ENCODE peak calls at places on chromosomes 7 and 10, in seven cellular contexts. L, F, X, N, T, U and E are unnamed samples.
A peak's percentile ranks its signal among the peaks of the same experiment; 100 is the strongest.

GRCh38 chr10:120580651-120581259 is 123.7 kb downstream of the PLPP4 start:
- DNase-seq in L (no peak), F (no peak), X (no peak), N (no peak), T (no peak), U (peak; percentile 78), E (peak; percentile 23)

GRCh38 chr7:1236831-1237701 is 4.4 kb downstream of the UNCX start:
- DNase-seq in L (no peak), F (no peak), X (no peak), N (no peak), T (no peak), U (no peak), E (no peak)

GRCh38 chr10:11425288-11425595 is 186.2 kb downstream of the USP6NL start:
- DNase-seq in L (no peak), F (no peak), X (no peak), N (no peak), T (no peak), U (no peak), E (no peak)

GRCh38 chr10:97788552-97789442 is 17.0 kb upstream of the SFRP5 start:
- DNase-seq in L (no peak), F (no peak), X (peak; percentile 84), N (no peak), T (no peak), U (peak; percentile 69), E (no peak)

GRCh38 chr7:91826377-91826776 is 54.1 kb downstream of the MTERF1 start:
- DNase-seq in L (no peak), F (no peak), X (no peak), N (no peak), T (no peak), U (no peak), E (no peak)

GRCh38 chr10:113000876-113001598 is 51.0 kb downstream of the TCF7L2 start:
- DNase-seq in L (no peak), F (no peak), X (no peak), N (no peak), T (no peak), U (peak; percentile 69), E (no peak)

GRCh38 chr7:38682602-38683001 is 51.4 kb upstream of the AMPH start:
- DNase-seq in L (no peak), F (no peak), X (no peak), N (no peak), T (no peak), U (no peak), E (no peak)

GRCh38 chr7:96311967-96312366 is 9.9 kb downstream of the SLC25A13 start:
- DNase-seq in L (peak; percentile 67), F (no peak), X (no peak), N (no peak), T (peak; percentile 84), U (peak; percentile 55), E (peak; percentile 73)

GRCh38 chr7:36119005-36119711 is 33.9 kb upstream of the EEPD1 start:
- DNase-seq in L (peak; percentile 99), F (peak; percentile 62), X (no peak), N (no peak), T (peak; percentile 54), U (peak; percentile 71), E (peak; percentile 26)

GRCh38 chr7:41592794-41593193 is 110.1 kb downstream of the INHBA start:
- DNase-seq in L (no peak), F (no peak), X (no peak), N (no peak), T (no peak), U (no peak), E (no peak)

GRCh38 chr7:133401225-133401624 is 148.3 kb downstream of the EXOC4 start:
- DNase-seq in L (no peak), F (no peak), X (no peak), N (no peak), T (no peak), U (no peak), E (no peak)

GRCh38 chr7:18792866-18793595 is 297.5 kb downstream of the HDAC9 start:
- DNase-seq in L (no peak), F (no peak), X (no peak), N (no peak), T (no peak), U (peak; percentile 24), E (no peak)

GRCh38 chr10:129950651-129951050 is 13.4 kb downstream of the EBF3 start:
- DNase-seq in L (no peak), F (no peak), X (no peak), N (no peak), T (no peak), U (no peak), E (no peak)

GRCh38 chr7:15828881-15829280 is 142.4 kb upstream of the MEOX2 start:
- DNase-seq in L (no peak), F (no peak), X (no peak), N (no peak), T (no peak), U (no peak), E (no peak)

GRCh38 chr10:103232772-103233488 is 12.8 kb upstream of the RPEL1 start:
- DNase-seq in L (no peak), F (no peak), X (no peak), N (no peak), T (no peak), U (no peak), E (no peak)

GRCh38 chr7:99238558-99239341 is 30.8 kb upstream of the KPNA7 start:
- DNase-seq in L (no peak), F (no peak), X (no peak), N (no peak), T (no peak), U (no peak), E (no peak)

GRCh38 chr10:131177431-131178327 is 133.8 kb downstream of the TCERG1L start:
- DNase-seq in L (no peak), F (no peak), X (peak; percentile 50), N (no peak), T (no peak), U (peak; percentile 29), E (no peak)

GRCh38 chr7:94277236-94277635 is 117.5 kb upstream of the COL1A2 start:
- DNase-seq in L (no peak), F (no peak), X (no peak), N (no peak), T (no peak), U (no peak), E (no peak)

GRCh38 chr7:44232396-44232795 is 31.6 kb downstream of the YKT6 start:
- DNase-seq in L (no peak), F (no peak), X (no peak), N (no peak), T (no peak), U (no peak), E (no peak)

GRCh38 chr10:103125323-103126267 is 67.5 kb downstream of the NT5C2 start:
- DNase-seq in L (no peak), F (no peak), X (no peak), N (no peak), T (no peak), U (no peak), E (no peak)

GRCh38 chr10:132407846-132408278 is 10.9 kb downstream of the PWWP2B start:
- DNase-seq in L (no peak), F (peak; percentile 40), X (peak; percentile 86), N (peak; percentile 62), T (no peak), U (peak; percentile 91), E (no peak)

GRCh38 chr7:4174016-4174415 is 508.1 kb upstream of the FOXK1 start:
- DNase-seq in L (no peak), F (no peak), X (no peak), N (no peak), T (no peak), U (no peak), E (no peak)